ENCODE peak calls at places on chromosomes 12 and 14, in ten cellular contexts. D is breast epithelium, O is Peyer's patch, I is stomach, J is uterus, Y is esophagus squamous epithelium, F is H1, V is thyroid gland, B is tibial nerve, M is A549. T is an unnamed sample.

GRCh38 chr12:131222271-131223139 is 268.8 kb downstream of the ADGRD1 start:
- DNase-seq in Y (no peak), J (no peak), D (no peak), B (no peak), I (no peak), M (no peak), O (peak), V (peak), F (no peak), T (no peak)

GRCh38 chr14:38553586-38553985 is 297.7 kb upstream of the CLEC14A start:
- DNase-seq in I (no peak), B (no peak), D (no peak), O (no peak), F (no peak), V (no peak), M (no peak), J (no peak), Y (no peak), T (no peak)

GRCh38 chr14:96181188-96181762 is 23.4 kb upstream of the BDKRB2 start:
- DNase-seq in B (no peak), F (no peak), O (no peak), J (no peak), Y (no peak), M (no peak), D (no peak), I (no peak), V (no peak), T (no peak)

GRCh38 chr14:63770187-63770807 is 42.4 kb upstream of the SGPP1 start:
- DNase-seq in O (peak), B (no peak), J (peak), V (peak), M (peak), Y (no peak), F (no peak), D (no peak), I (peak), T (peak)

GRCh38 chr14:93175492-93175891 is 9.2 kb downstream of the MOAP1 start:
- DNase-seq in I (peak), V (no peak), M (no peak), F (no peak), D (no peak), J (no peak), B (no peak), Y (no peak), O (peak), T (no peak)

GRCh38 chr14:105503296-105503640 is 12.2 kb downstream of the TEDC1 start:
- DNase-seq in D (no peak), M (no peak), I (no peak), V (no peak), J (no peak), F (no peak), Y (no peak), O (no peak), B (no peak), T (no peak)

GRCh38 chr12:86194721-86195120 is 61.5 kb downstream of the MGAT4C start:
- DNase-seq in I (no peak), O (no peak), J (no peak), B (no peak), F (no peak), V (no peak), Y (no peak), M (no peak), D (no peak), T (no peak)

GRCh38 chr14:102096569-102097188 is 9.8 kb upstream of the HSP90AA1 start:
- DNase-seq in M (peak), O (peak), I (peak), Y (no peak), D (peak), J (peak), V (peak), B (peak), F (no peak), T (peak)

GRCh38 chr12:120215357-120215735 is 14.4 kb upstream of the RPLP0 start:
- DNase-seq in F (no peak), M (no peak), V (no peak), O (no peak), I (no peak), J (no peak), Y (no peak), B (no peak), D (no peak), T (no peak)

GRCh38 chr12:131096681-131097181 is 143.0 kb downstream of the ADGRD1 start:
- DNase-seq in Y (no peak), I (no peak), O (peak), V (no peak), B (peak), D (peak), J (peak), M (no peak), F (no peak), T (peak)

GRCh38 chr12:67320614-67321305 is 51.6 kb downstream of the CAND1 start:
- DNase-seq in Y (no peak), I (no peak), B (no peak), J (no peak), M (no peak), D (no peak), V (no peak), F (no peak), O (no peak), T (no peak)

GRCh38 chr14:77185093-77185465 is 3.5 kb downstream of the TMEM63C start:
- DNase-seq in D (no peak), F (no peak), Y (no peak), B (no peak), M (no peak), I (no peak), V (no peak), J (no peak), O (no peak), T (peak)

GRCh38 chr14:105294142-105294597 is 6.6 kb downstream of the BRF1 start:
- DNase-seq in Y (no peak), F (no peak), O (no peak), D (no peak), B (no peak), I (no peak), V (no peak), J (no peak), M (no peak), T (peak)

GRCh38 chr12:1329784-1330474 is 264.5 kb downstream of the FBXL14 start:
- DNase-seq in J (no peak), B (no peak), I (no peak), D (no peak), O (no peak), V (no peak), F (no peak), Y (no peak), M (no peak), T (no peak)

GRCh38 chr12:70812124-70812523 is 108.4 kb downstream of the PTPRR start:
- DNase-seq in B (no peak), Y (no peak), V (no peak), D (no peak), J (no peak), F (no peak), I (no peak), M (no peak), O (peak), T (no peak)

GRCh38 chr12:67784831-67785230 is 136.3 kb downstream of the DYRK2 start:
- DNase-seq in O (no peak), I (no peak), M (peak), J (no peak), B (no peak), Y (no peak), D (no peak), F (no peak), V (no peak), T (no peak)

GRCh38 chr12:123571343-123571813 is 13.0 kb upstream of the TMED2 start:
- DNase-seq in O (peak), Y (no peak), V (peak), D (no peak), I (peak), M (peak), J (peak), F (no peak), B (peak), T (peak)
- H3K27ac ChIP-seq in O (no peak), Y (no peak), V (no peak), D (no peak), I (no peak), M (peak), J (no peak), F (no peak), B (no peak), T (no peak)

DNA sequence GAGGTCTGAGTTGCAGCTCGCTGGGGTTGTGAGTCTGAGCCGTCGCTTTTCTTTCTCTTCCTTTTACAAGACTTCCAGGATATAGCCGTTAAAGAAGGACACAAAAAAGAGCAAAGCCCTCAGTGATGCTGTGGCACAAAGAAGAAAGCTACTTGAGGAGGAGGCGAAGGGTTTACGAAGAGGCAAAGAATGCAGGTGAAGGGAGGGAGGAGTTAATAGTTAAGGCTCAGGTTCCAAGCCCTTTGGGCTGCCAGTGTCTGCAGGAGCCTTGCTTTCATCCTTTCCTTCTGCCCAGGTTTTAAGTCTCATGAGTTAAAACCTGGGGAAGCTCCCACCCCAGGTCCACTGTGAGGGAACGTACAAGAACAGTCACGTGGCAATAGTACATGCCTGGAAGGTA is 94.3 kb downstream of the ETV6 start:
- DNase-seq in V (no peak), M (no peak), F (no peak), I (no peak), B (no peak), O (no peak), Y (no peak), J (no peak), D (no peak), T (no peak)
- TF ChIP-seq POLR2A in V (no peak), M (no peak), F (no peak), I (no peak), B (no peak), O (no peak), Y (no peak), J (no peak), D (no peak), T (no peak)

GRCh38 chr14:73468808-73469386 is 10.6 kb upstream of the NUMB start:
- DNase-seq in D (no peak), B (no peak), J (no peak), F (no peak), I (no peak), O (no peak), Y (no peak), M (no peak), V (no peak), T (no peak)

GRCh38 chr14:73463411-73463810 is 5.1 kb upstream of the NUMB start:
- DNase-seq in O (peak), J (peak), F (no peak), V (no peak), I (peak), Y (no peak), M (peak), D (no peak), B (no peak), T (peak)

GRCh38 chr14:73467800-73468199 is 9.5 kb upstream of the NUMB start:
- DNase-seq in I (no peak), V (no peak), F (no peak), B (no peak), D (no peak), O (no peak), M (no peak), Y (no peak), J (no peak), T (no peak)

GRCh38 chr14:73465833-73466532 is 7.6 kb upstream of the NUMB start:
- DNase-seq in O (no peak), J (no peak), D (no peak), B (no peak), F (no peak), V (no peak), M (no peak), I (no peak), Y (no peak), T (no peak)

GRCh38 chr14:73467377-73467776 is 9.0 kb upstream of the NUMB start:
- DNase-seq in V (no peak), Y (no peak), D (no peak), O (no peak), J (no peak), F (no peak), I (no peak), M (no peak), B (no peak), T (no peak)
- H3K27ac ChIP-seq in V (no peak), Y (no peak), D (no peak), O (no peak), J (no peak), F (no peak), I (peak), M (no peak), B (no peak), T (no peak)

DNA sequence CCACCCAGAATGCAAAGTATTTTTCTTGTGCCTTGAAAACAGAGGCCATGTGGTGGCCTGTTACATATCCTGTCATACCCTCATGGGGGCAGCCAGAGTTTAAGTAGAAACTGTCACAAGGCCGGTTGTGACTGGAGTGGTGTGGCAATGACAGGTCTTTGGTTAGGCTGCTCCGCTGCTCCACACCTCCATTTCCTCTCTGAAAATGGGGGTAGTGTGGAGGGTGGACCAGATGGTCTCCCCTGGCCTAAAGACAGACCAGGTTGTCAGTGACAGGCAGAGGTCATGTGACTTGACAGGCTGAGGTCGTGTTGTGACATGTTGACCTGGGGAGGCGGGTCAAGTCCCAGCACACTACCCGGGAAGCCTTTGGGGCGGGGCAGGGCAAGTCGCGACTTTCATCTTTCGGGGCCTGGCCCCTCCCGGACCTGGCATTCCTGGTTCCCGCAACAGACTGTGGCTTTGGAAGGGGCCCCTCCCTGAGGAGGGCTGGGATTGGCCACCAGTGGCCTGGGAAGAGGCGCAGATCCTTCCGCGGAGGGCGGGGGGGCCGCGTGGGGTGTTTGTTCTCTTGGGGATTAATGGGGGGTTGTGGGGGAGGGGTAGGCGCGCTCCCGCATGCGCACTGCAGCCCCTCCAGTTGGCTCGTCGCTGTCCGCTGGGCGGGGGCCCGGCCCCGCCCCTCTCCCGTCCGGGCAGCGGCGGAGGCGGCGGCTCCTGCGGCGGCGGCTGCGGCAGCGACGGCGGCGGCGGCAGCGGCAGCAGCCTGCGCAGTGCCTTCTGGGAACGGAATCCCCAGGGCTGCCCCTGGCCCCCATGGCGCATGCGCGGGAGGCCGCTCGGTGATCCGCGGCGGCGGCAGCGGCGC is at the start of gene MBD6:
- DNase-seq in O (peak), Y (peak), F (no peak), M (peak), D (peak), V (peak), B (peak), I (peak), J (peak), T (peak)
- TF ChIP-seq POLR2A in O (peak), Y (peak), F (peak), M (no peak), D (peak), V (peak), B (peak), I (no peak), J (peak), T (peak)

T was measured in adrenal gland.